ENCODE peak calls at places on chromosomes 5 and 9, in seven cellular contexts. G, L, A, B, N, V and M are unnamed samples.

GRCh38 chr5:113380299-113381014 is 54.3 kb downstream of the TSSK1B start:
- DNase-seq in G (no peak), L (peak; percentile 51), A (no peak), B (no peak), N (no peak), V (no peak), M (no peak)

GRCh38 chr5:136020383-136021015 is 8.3 kb upstream of the TGFBI start:
- DNase-seq in G (peak; percentile 96), L (peak; percentile 96), A (peak; percentile 41), B (peak; percentile 78), N (no peak), V (no peak), M (no peak)

GRCh38 chr5:134552301-134552700 is 26.8 kb downstream of the JADE2 start:
- DNase-seq in G (peak; percentile 84), L (peak; percentile 95), A (no peak), B (no peak), N (no peak), V (no peak), M (no peak)

GRCh38 chr9:72898360-72898759 is 54.5 kb downstream of the ALDH1A1 start:
- DNase-seq in G (no peak), L (no peak), A (no peak), B (no peak), N (no peak), V (no peak), M (no peak)

GRCh38 chr9:2066312-2067273 is 51.4 kb downstream of the SMARCA2 start:
- DNase-seq in G (no peak), L (peak; percentile 67), A (no peak), B (peak; percentile 35), N (peak; percentile 85), V (peak; percentile 54), M (peak; percentile 6)

GRCh38 chr9:79501546-79501945 is 70.2 kb upstream of the TLE4 start:
- DNase-seq in G (no peak), L (no peak), A (no peak), B (no peak), N (no peak), V (no peak), M (no peak)

GRCh38 chr5:1110260-1110929 is 1.5 kb downstream of the SLC12A7 start:
- DNase-seq in G (peak; percentile 10), L (no peak), A (no peak), B (no peak), N (no peak), V (no peak), M (no peak)

GRCh38 chr5:180647465-180647864 is 1.9 kb downstream of the FLT4 start:
- DNase-seq in G (no peak), L (no peak), A (peak; percentile 19), B (peak; percentile 2), N (no peak), V (no peak), M (no peak)

GRCh38 chr5:34857894-34858293 is 18.9 kb downstream of the TTC23L start:
- DNase-seq in G (no peak), L (no peak), A (no peak), B (no peak), N (no peak), V (no peak), M (no peak)

GRCh38 chr9:85377751-85378289 is 363.9 kb downstream of the AGTPBP1 start:
- DNase-seq in G (peak; percentile 69), L (no peak), A (peak; percentile 63), B (no peak), N (no peak), V (no peak), M (no peak)

GRCh38 chr9:123769723-123770122 is 160.2 kb downstream of the DENND1A start:
- DNase-seq in G (no peak), L (peak; percentile 8), A (no peak), B (no peak), N (no peak), V (peak; percentile 16), M (no peak)

GRCh38 chr5:23352437-23352836 is 155.0 kb upstream of the PRDM9 start:
- DNase-seq in G (peak; percentile 81), L (no peak), A (no peak), B (peak; percentile 32), N (peak; percentile 74), V (peak; percentile 60), M (no peak)

GRCh38 chr9:127118597-127119318 is 3.7 kb downstream of the ANGPTL2 start:
- DNase-seq in G (no peak), L (no peak), A (no peak), B (no peak), N (no peak), V (peak; percentile 43), M (no peak)

GRCh38 chr9:111036068-111036789 is 2.0 kb downstream of the LPAR1 start:
- DNase-seq in G (peak; percentile 67), L (peak; percentile 85), A (peak; percentile 69), B (peak; percentile 69), N (peak; percentile 83), V (peak; percentile 79), M (no peak)

GRCh38 chr5:10518352-10518751 is 45.5 kb upstream of the ANKRD33B start:
- DNase-seq in G (peak; percentile 63), L (peak; percentile 62), A (no peak), B (peak; percentile 2), N (no peak), V (no peak), M (no peak)

GRCh38 chr5:141496038-141496437 is 7.2 kb downstream of the PCDHGC5 start:
- DNase-seq in G (no peak), L (no peak), A (no peak), B (no peak), N (peak; percentile 45), V (no peak), M (no peak)

GRCh38 chr5:73370076-73370475 is 78.5 kb downstream of the FOXD1 start:
- DNase-seq in G (no peak), L (peak; percentile 39), A (no peak), B (no peak), N (no peak), V (no peak), M (no peak)

GRCh38 chr5:56429110-56429561 is 196.0 kb upstream of the ANKRD55 start:
- DNase-seq in G (no peak), L (no peak), A (peak; percentile 74), B (no peak), N (no peak), V (no peak), M (no peak)

GRCh38 chr9:117414220-117414905 is 494 bp downstream of the ASTN2 start:
- DNase-seq in G (no peak), L (peak; percentile 50), A (peak; percentile 80), B (peak; percentile 46), N (peak; percentile 66), V (peak; percentile 76), M (no peak)

GRCh38 chr9:91803970-91804752 is 145.9 kb downstream of the ROR2 start:
- DNase-seq in G (no peak), L (peak; percentile 28), A (no peak), B (no peak), N (no peak), V (no peak), M (no peak)

GRCh38 chr9:111481885-111482636 is 2.1 kb downstream of the ECPAS start:
- DNase-seq in G (peak; percentile 56), L (peak; percentile 55), A (no peak), B (peak; percentile 34), N (peak; percentile 32), V (no peak), M (peak; percentile 10)

GRCh38 chr5:98827161-98827560 is 53.7 kb downstream of the RGMB start:
- DNase-seq in G (peak; percentile 80), L (peak; percentile 65), A (peak; percentile 56), B (peak; percentile 39), N (peak; percentile 70), V (peak; percentile 53), M (peak; percentile 43)

GRCh38 chr5:148397968-148398595 is 14.3 kb downstream of the FBXO38 start:
- DNase-seq in G (peak; percentile 54), L (no peak), A (no peak), B (peak; percentile 35), N (peak; percentile 91), V (peak; percentile 71), M (no peak)

GRCh38 chr5:155299342-155300006 is 285.9 kb downstream of the KIF4B start:
- DNase-seq in G (no peak), L (no peak), A (peak; percentile 32), B (no peak), N (no peak), V (no peak), M (no peak)

GRCh38 chr9:90854637-90855036 is 53.0 kb downstream of the SYK start:
- DNase-seq in G (peak; percentile 54), L (no peak), A (no peak), B (no peak), N (no peak), V (no peak), M (no peak)

GRCh38 chr9:90002299-90003045 is 397.7 kb downstream of the GADD45G start:
- DNase-seq in G (no peak), L (no peak), A (peak; percentile 54), B (no peak), N (no peak), V (no peak), M (peak; percentile 24)

GRCh38 chr9:120885459-120885858 is 8.5 kb upstream of the PHF19 start:
- DNase-seq in G (no peak), L (no peak), A (no peak), B (no peak), N (no peak), V (no peak), M (no peak)

GRCh38 chr9:74777136-74777879 is 110.4 kb downstream of the TRPM6 start:
- DNase-seq in G (peak; percentile 68), L (peak; percentile 83), A (peak; percentile 33), B (peak; percentile 84), N (peak; percentile 84), V (peak; percentile 84), M (peak; percentile 76)
- H2AFZ ChIP-seq in G (no peak overlapping the region), L (no peak overlapping the region), A (no peak overlapping the region), B (peak overlapping the region; percentile 4), N (no peak overlapping the region), V (peak overlapping the region; percentile 74), M (no peak overlapping the region)

GRCh38 chr9:20854444-20854843 is 170.4 kb downstream of the FOCAD start:
- DNase-seq in G (no peak), L (peak; percentile 4), A (no peak), B (no peak), N (no peak), V (no peak), M (no peak)
- TF ChIP-seq EZH2phosphoT487 in G (no peak), L (no peak), A (no peak), B (no peak), N (no peak), V (no peak), M (no peak)

DNA sequence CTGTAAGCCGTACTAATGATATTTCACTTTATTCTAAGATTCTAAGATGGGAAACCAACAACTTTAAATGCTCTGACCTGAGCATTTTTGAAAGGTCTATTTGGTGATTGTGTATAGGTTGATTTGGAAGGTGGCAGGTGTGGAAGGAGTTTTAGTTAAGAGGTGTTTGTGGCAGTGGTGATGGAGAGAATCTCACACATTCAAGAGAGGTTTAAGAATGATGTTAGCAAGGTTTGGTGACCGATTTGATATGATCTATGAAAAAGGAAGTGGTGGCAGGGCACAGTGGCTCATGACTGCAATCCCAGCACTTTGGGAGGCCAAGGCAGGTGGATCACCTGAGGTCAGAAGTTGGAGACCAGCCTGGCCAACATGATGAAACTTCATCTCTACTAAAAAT is 319.2 kb upstream of the CD180 start:
- DNase-seq in G (no peak), L (no peak), A (no peak), B (no peak), N (no peak), V (no peak), M (no peak)
- H3K4me3 ChIP-seq in G (no peak overlapping the region), L (no peak overlapping the region), A (no peak overlapping the region), B (no peak overlapping the region), N (no peak overlapping the region), V (no peak overlapping the region), M (no peak overlapping the region)

DNA sequence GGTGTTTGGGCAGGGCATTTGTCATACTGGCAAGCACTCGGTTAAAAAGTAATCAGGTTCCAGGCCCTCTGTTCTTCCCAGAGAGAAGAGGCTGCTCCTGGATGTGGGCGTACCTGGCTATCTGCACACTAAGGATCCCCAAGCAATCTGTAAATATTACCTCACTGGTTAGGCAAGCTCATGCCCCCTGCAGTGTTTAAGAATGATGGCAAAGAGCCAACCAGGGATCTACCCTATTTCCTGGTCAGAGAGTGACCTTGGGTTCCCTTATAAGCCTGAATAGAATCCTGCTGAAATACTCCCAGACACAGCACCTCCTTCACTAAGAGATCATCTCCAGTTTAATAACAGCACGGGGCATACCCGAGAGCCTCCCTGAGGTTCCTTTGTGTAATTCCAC is 181.2 kb downstream of the PIK3R1 start:
- DNase-seq in G (no peak), L (no peak), A (no peak), B (peak; percentile 88), N (no peak), V (no peak), M (no peak)
- H2AFZ ChIP-seq in G (no peak overlapping the region), L (no peak overlapping the region), A (no peak overlapping the region), B (no peak overlapping the region), N (no peak overlapping the region), V (no peak overlapping the region), M (no peak overlapping the region)